ENCODE peak calls at places on chromosomes 12 and 14, in six cellular contexts. W is endodermal cell, O is transverse colon, T is gastrocnemius medialis, X is IMR-90, R is fibroblast of lung. V is an unnamed sample. For H3K27me3, the result is how much of the 10 kb centered on the place peaks cover.

GRCh38 chr14:65361920-65362319 is 50.6 kb upstream of the FUT8 start:
- DNase-seq in W (no peak), O (no peak), T (peak), X (peak), R (peak), V (no peak)

GRCh38 chr12:34347367-34347766 is 325.1 kb downstream of the ALG10 start:
- DNase-seq in W (peak), O (no peak), T (no peak), X (no peak), R (no peak), V (no peak)

GRCh38 chr14:101980700-101981099 is 16.3 kb downstream of the DYNC1H1 start:
- DNase-seq in W (no peak), O (peak), T (peak), X (peak), R (peak), V (peak)

GRCh38 chr12:14396071-14396470 is 30.6 kb downstream of the ATF7IP start:
- DNase-seq in W (no peak), O (no peak), T (no peak), X (peak), R (no peak), V (no peak)

GRCh38 chr12:53067074-53067992 is 11.9 kb downstream of the SPRYD3 start:
- DNase-seq in W (peak), O (no peak), T (no peak), X (no peak), R (no peak), V (no peak)

GRCh38 chr14:78917462-78917861 is 747.3 kb downstream of the NRXN3 start:
- DNase-seq in W (no peak), O (no peak), T (no peak), X (no peak), R (no peak), V (no peak)

GRCh38 chr14:58626441-58626840 is 11.3 kb upstream of the DACT1 start:
- DNase-seq in W (no peak), O (no peak), T (no peak), X (peak), R (peak), V (no peak)

GRCh38 chr14:21846227-21846885 is 172.7 kb upstream of the OR4E1 start:
- DNase-seq in W (peak), O (peak), T (no peak), X (peak), R (no peak), V (no peak)

GRCh38 chr12:9378430-9378835 is 170.2 kb upstream of the PZP start:
- DNase-seq in W (peak), O (no peak), T (no peak), X (no peak), R (no peak), V (no peak)

GRCh38 chr12:31874961-31875608 is 84.1 kb upstream of the RESF1 start:
- DNase-seq in W (peak), O (peak), T (peak), X (peak), R (peak), V (peak)

GRCh38 chr12:128250091-128250490 is 16.9 kb upstream of the TMEM132C start:
- DNase-seq in W (no peak), O (no peak), T (no peak), X (no peak), R (no peak), V (no peak)

GRCh38 chr12:109481863-109482262 is 4.4 kb downstream of the UBE3B start:
- DNase-seq in W (no peak), O (no peak), T (no peak), X (no peak), R (no peak), V (no peak)

GRCh38 chr12:113838896-113839295 is 127.2 kb downstream of the RBM19 start:
- DNase-seq in W (no peak), O (no peak), T (no peak), X (no peak), R (no peak), V (no peak)

GRCh38 chr14:104475256-104475655 is 104.3 kb upstream of the C14orf180 start:
- DNase-seq in W (no peak), O (no peak), T (no peak), X (no peak), R (no peak), V (no peak)

GRCh38 chr12:97572220-97572619 is 109.6 kb downstream of the RMST start:
- DNase-seq in W (no peak), O (no peak), T (no peak), X (no peak), R (no peak), V (no peak)

GRCh38 chr12:116919706-116920485 is 9.1 kb downstream of the FBXW8 start:
- DNase-seq in W (no peak), O (no peak), T (no peak), X (no peak), R (no peak), V (no peak)

DNA sequence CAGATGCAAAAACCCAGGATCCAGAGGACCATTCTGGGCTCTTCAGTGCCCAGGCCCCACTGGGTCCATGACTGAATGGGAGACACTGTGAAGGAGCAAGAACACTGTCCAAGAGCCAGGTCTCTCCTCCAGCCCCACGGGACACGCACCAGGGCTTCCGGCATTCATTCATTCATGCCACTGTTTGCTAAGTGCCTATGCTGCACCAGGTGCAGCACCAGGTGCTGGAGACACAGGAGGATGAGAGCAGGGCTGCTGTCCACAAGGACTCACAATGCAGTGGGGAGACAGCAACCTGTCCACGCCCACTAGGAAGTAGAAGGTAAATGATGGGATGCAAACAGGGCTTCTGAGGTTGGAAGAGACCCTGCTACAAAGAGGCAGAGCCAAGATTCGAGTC is 20.4 kb downstream of the CLMN start:
- DNase-seq in W (no peak), O (no peak), T (no peak), X (no peak), R (no peak), V (no peak)
- TF ChIP-seq CTCF in W (no peak), O (no peak), T (no peak), X (no peak), R (no peak), V (no peak)

DNA sequence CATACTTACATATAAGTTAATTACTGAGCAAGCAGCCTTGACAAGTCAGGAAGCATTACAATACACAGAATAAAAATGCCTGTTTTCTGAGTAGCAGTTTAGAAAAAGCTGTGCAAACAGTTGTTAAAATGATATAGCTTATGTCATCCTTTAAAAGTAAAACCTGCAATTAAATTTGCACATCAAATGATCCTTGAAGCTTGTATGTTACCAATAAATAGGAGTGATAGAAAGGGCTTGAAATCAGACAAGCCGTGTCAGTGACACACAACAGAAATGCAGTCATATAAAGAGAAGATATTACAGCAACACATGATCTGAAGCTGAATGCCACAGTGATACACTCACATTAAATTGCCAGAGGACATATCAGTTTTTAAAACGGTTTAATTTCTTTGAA is 70.0 kb downstream of the EPS8 start:
- DNase-seq in W (no peak), O (no peak), T (no peak), X (no peak), R (no peak), V (no peak)
- H3K27ac ChIP-seq in W (no peak), O (peak), T (no peak), X (no peak), R (no peak), V (peak)

GRCh38 chr14:74245292-74245691 is 6.0 kb downstream of the VSX2 start:
- DNase-seq in W (no peak), O (no peak), T (no peak), X (no peak), R (no peak), V (no peak)
- H3K27me3 ChIP-seq in W (half or more), O (half or more), T (under half), X (half or more), R (under half), V (under half)

GRCh38 chr14:53536446-53536845 is 383.3 kb upstream of the DDHD1 start:
- DNase-seq in W (no peak), O (no peak), T (no peak), X (no peak), R (no peak), V (no peak)

GRCh38 chr14:53542692-53543091 is 389.6 kb upstream of the DDHD1 start:
- DNase-seq in W (no peak), O (no peak), T (no peak), X (peak), R (peak), V (no peak)

GRCh38 chr14:53538316-53538851 is 385.3 kb upstream of the DDHD1 start:
- DNase-seq in W (no peak), O (no peak), T (no peak), X (peak), R (no peak), V (no peak)

GRCh38 chr14:53537421-53538315 is 384.5 kb upstream of the DDHD1 start:
- DNase-seq in W (peak), O (peak), T (no peak), X (peak), R (no peak), V (no peak)

GRCh38 chr14:53539489-53540126 is 386.5 kb upstream of the DDHD1 start:
- DNase-seq in W (peak), O (peak), T (peak), X (peak), R (peak), V (peak)
- TF ChIP-seq CTCF in W (peak), O (peak), T (peak), X (peak), R (peak), V (peak)